ENCODE peak calls at places on chromosome 3, in four cellular contexts. H, S, J and D are unnamed samples.
A peak's percentile ranks its signal among the peaks of the same experiment; 100 is the strongest.

GRCh38 chr3:31936661-31937060 is 44.4 kb downstream of the OSBPL10 start:
- DNase-seq in H (no peak), S (no peak), J (no peak), D (no peak)

GRCh38 chr3:125128861-125129501 is 73.2 kb upstream of the HEG1 start:
- DNase-seq in H (peak; percentile 16), S (no peak), J (no peak), D (no peak)

GRCh38 chr3:100480111-100480510 is 12.3 kb upstream of the TMEM45A start:
- DNase-seq in H (no peak), S (no peak), J (no peak), D (no peak)

GRCh38 chr3:156251424-156251823 is 131.0 kb downstream of the KCNAB1 start:
- DNase-seq in H (no peak), S (no peak), J (no peak), D (no peak)

GRCh38 chr3:131835906-131836305 is 198.9 kb downstream of the CPNE4 start:
- DNase-seq in H (no peak), S (no peak), J (no peak), D (no peak)

GRCh38 chr3:13075318-13075717 is 2.1 kb upstream of the IQSEC1 start:
- DNase-seq in H (no peak), S (no peak), J (no peak), D (no peak)

GRCh38 chr3:111857474-111857873 is 1.6 kb upstream of the PHLDB2 start:
- DNase-seq in H (no peak), S (no peak), J (no peak), D (no peak)

GRCh38 chr3:28853830-28854229 is 427.0 kb upstream of the RBMS3 start:
- DNase-seq in H (no peak), S (no peak), J (no peak), D (no peak)

GRCh38 chr3:128321418-128321817 is 145.3 kb downstream of the DNAJB8 start:
- DNase-seq in H (no peak), S (no peak), J (no peak), D (no peak)

DNA sequence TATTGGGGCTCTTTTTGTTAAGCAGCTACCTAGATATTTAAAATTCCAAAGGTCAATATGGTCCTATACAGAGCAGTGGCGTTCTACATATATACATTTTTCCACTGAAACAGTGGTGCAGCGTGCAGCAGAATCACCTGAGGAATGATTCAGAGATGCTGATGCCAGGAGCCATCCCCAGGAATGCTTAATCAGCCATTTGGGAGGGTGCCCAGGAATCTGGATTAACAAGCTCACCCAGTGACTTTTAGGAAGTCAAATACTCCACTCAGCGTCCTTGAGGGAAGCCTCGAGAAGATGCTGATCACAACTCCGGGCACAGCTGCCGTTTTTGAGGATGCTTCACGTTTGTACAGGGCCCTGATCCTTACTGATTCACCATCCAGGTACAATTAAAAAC is 82.6 kb upstream of the ARHGEF3 start:
- DNase-seq in H (no peak), S (no peak), J (no peak), D (no peak)
- H3K4me3 ChIP-seq in H (no peak overlapping the region), S (no peak overlapping the region), J (no peak overlapping the region), D (no peak overlapping the region)

GRCh38 chr3:155217591-155217990 is 75.9 kb downstream of the STRIT1 start:
- DNase-seq in H (no peak), S (no peak), J (no peak), D (no peak)
- TF ChIP-seq ZNF274 in H (no peak), S (no peak), J (no peak), D (no peak)

DNA sequence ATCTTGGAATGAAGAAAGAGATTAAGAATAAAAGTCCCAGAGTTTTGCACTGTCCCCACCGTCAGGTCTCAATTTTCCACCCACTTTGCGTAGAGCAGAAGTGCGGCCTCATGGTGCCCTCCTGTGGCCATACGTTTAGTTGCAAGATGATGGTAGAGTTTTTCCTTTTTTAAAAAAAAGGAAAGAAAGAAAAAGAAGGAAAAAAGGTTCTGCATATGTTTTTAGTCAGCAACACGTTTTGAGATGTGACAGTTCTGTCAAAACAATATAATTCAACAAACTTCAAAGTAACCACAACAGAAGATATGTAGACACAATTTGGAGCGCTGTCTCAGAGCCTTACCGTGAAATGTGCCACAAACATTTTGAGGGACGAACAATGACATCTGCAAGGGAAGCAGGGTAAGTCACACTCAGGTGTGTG is 24.6 kb downstream of the EBLN2 start:
- DNase-seq in H (peak; percentile 34), S (peak; percentile 68), J (no peak), D (peak; percentile 38)
- TF ChIP-seq ATF3 in H (no peak), S (no peak), J (no peak), D (no peak)

GRCh38 chr3:78690806-78691205 is 1077.0 kb downstream of the ROBO1 start:
- DNase-seq in H (no peak), S (no peak), J (no peak), D (no peak)

GRCh38 chr3:78689378-78689777 is 1078.4 kb downstream of the ROBO1 start:
- DNase-seq in H (no peak), S (no peak), J (no peak), D (no peak)

DNA sequence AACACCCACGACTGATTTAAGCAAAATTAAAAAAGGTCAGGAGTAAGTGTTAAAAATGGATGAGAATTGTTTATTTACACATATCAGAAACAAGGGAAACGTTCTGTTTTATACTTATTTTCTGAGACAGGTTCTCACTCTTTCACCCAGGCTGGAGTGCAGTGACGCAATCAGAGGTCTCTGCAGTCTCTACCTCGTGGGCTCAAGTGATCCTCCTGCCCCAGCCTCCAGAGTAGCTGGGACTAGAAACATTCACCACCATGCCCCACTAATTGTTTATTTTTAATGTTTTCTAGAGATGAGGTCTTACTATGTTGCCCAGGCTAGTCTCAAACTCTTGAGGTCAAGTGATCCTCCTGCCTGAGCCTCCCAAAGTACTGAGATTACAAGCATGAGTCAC is 1080.3 kb downstream of the ROBO1 start:
- DNase-seq in H (no peak), S (no peak), J (no peak), D (no peak)
- H3K4me3 ChIP-seq in H (no peak overlapping the region), S (no peak overlapping the region), J (no peak overlapping the region), D (no peak overlapping the region)

GRCh38 chr3:185365281-185366211 is 2.6 kb downstream of the MAP3K13 start:
- DNase-seq in H (no peak), S (no peak), J (no peak), D (no peak)

GRCh38 chr3:185361920-185362319 is 1.0 kb upstream of the MAP3K13 start:
- DNase-seq in H (no peak), S (no peak), J (no peak), D (no peak)

GRCh38 chr3:185363662-185364203 is 797 bp downstream of the MAP3K13 start:
- DNase-seq in H (no peak), S (no peak), J (no peak), D (no peak)

GRCh38 chr3:185366913-185367312 is 4.0 kb downstream of the MAP3K13 start:
- DNase-seq in H (no peak), S (no peak), J (no peak), D (no peak)

DNA sequence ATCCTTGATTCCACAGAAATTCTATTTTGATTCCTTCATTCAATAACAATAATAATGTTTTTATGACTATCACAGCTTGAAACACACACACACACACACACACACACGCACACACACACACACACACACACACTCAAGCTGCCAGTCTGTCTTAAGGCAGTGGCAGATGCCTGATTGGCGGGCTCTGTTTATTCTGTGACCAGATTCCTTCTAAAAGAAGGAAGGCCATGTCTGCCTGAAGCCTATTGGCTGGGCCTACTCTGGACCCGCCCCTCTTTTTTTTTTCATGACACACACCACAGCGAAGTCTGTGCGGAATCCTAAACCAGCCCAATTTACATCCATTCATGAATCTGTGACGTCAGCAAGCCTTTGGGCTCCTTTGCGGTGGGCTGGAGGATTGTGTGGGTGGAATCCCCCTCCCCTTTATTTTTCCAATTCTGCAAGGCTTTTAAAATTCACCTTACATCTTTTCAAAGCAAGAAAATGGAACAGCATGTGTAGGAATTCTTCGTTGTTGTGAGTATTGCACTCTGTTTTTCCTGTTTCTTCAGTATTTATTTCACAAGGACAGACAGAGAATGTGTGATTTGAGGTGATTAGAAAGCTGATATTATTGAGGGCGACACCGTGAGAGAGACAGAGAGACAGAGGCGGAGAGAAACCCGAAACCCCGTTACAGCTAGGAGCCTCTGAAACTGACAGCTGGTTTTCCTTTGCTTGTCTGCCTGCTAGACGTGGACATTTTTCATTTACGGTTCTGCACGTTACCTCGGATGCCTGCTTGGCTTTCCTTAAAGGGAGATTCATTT is at the start of gene MAP3K13:
- DNase-seq in H (peak; percentile 54), S (peak; percentile 60), J (peak; percentile 81), D (peak; percentile 84)
- TF ChIP-seq ZNF274 in H (no peak), S (no peak), J (no peak), D (no peak)

GRCh38 chr3:47016934-47017435 is 37.5 kb downstream of the NBEAL2 start:
- DNase-seq in H (no peak), S (no peak), J (peak; percentile 40), D (no peak)
- TF ChIP-seq ATF3 in H (no peak), S (no peak), J (no peak), D (no peak)

DNA sequence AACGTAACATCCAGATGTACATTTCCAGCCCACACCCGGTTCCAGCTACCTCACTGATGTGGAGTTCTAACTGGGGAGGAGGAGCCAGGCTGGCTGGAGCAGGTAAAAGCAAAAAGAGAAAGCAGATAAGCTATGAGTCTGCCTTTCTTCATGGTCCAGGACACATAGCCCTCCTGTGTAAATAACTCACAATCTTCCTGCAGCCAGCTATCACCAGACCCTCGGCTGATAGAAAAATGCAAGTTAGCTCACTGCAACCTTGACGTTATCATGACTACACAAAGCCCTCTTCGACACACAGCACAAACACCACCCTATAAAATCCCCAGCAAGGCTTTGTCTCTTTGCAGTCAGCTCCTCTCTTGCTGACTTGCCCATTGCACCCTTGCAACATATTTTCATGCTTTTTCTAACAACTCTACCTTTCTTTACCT is 20.5 kb upstream of the ELP6 start:
- DNase-seq in H (no peak), S (no peak), J (no peak), D (no peak)
- H3K4me3 ChIP-seq in H (no peak overlapping the region), S (no peak overlapping the region), J (no peak overlapping the region), D (no peak overlapping the region)